ENCODE peak calls at places on chromosome 7, in six cellular contexts. One of them, this sample, is unnamed.

GRCh38 chr7:80466638-80467037 is 45.2 kb downstream of the GNAT3 start:
- DNase-seq in activated naive CD4-positive, alpha-beta T cell treated with Interleukin-2 at 50 U/mL for 16 hours: no peak
- DNase-seq in naive thymus-derived CD8-positive, alpha-beta T cell: no peak
- DNase-seq in HuH-7: no peak
- DNase-seq in astrocyte of the cerebellum: no peak
- DNase-seq in BJ: no peak
- DNase-seq in this sample: no peak

GRCh38 chr7:133723044-133723443 is 404.1 kb upstream of the LRGUK start:
- DNase-seq in activated naive CD4-positive, alpha-beta T cell treated with Interleukin-2 at 50 U/mL for 16 hours: no peak
- DNase-seq in naive thymus-derived CD8-positive, alpha-beta T cell: no peak
- DNase-seq in HuH-7: no peak
- DNase-seq in astrocyte of the cerebellum: no peak
- DNase-seq in BJ: no peak
- DNase-seq in this sample: no peak

GRCh38 chr7:66967029-66967428 is 28.4 kb downstream of the SBDS start:
- DNase-seq in activated naive CD4-positive, alpha-beta T cell treated with Interleukin-2 at 50 U/mL for 16 hours: no peak
- DNase-seq in naive thymus-derived CD8-positive, alpha-beta T cell: no peak
- DNase-seq in HuH-7: no peak
- DNase-seq in astrocyte of the cerebellum: no peak
- DNase-seq in BJ: no peak
- DNase-seq in this sample: no peak

GRCh38 chr7:49630513-49630912 is 142.9 kb upstream of the VWC2 start:
- DNase-seq in activated naive CD4-positive, alpha-beta T cell treated with Interleukin-2 at 50 U/mL for 16 hours: no peak
- DNase-seq in naive thymus-derived CD8-positive, alpha-beta T cell: no peak
- DNase-seq in HuH-7: no peak
- DNase-seq in astrocyte of the cerebellum: no peak
- DNase-seq in BJ: no peak
- DNase-seq in this sample: no peak

GRCh38 chr7:29336851-29337627 is 142.5 kb downstream of the CHN2 start:
- DNase-seq in activated naive CD4-positive, alpha-beta T cell treated with Interleukin-2 at 50 U/mL for 16 hours: no peak
- DNase-seq in naive thymus-derived CD8-positive, alpha-beta T cell: no peak
- DNase-seq in HuH-7: peak
- DNase-seq in astrocyte of the cerebellum: no peak
- DNase-seq in BJ: no peak
- DNase-seq in this sample: peak

GRCh38 chr7:5643280-5643679 is 138.2 kb downstream of the RNF216 start:
- DNase-seq in activated naive CD4-positive, alpha-beta T cell treated with Interleukin-2 at 50 U/mL for 16 hours: peak
- DNase-seq in naive thymus-derived CD8-positive, alpha-beta T cell: peak
- DNase-seq in HuH-7: no peak
- DNase-seq in astrocyte of the cerebellum: no peak
- DNase-seq in BJ: no peak
- DNase-seq in this sample: peak

GRCh38 chr7:51802698-51803097 is 486.1 kb upstream of the COBL start:
- DNase-seq in activated naive CD4-positive, alpha-beta T cell treated with Interleukin-2 at 50 U/mL for 16 hours: no peak
- DNase-seq in naive thymus-derived CD8-positive, alpha-beta T cell: no peak
- DNase-seq in HuH-7: no peak
- DNase-seq in astrocyte of the cerebellum: no peak
- DNase-seq in BJ: no peak
- DNase-seq in this sample: no peak

GRCh38 chr7:44394636-44395035 is 69.2 kb upstream of the CAMK2B start:
- DNase-seq in activated naive CD4-positive, alpha-beta T cell treated with Interleukin-2 at 50 U/mL for 16 hours: no peak
- DNase-seq in naive thymus-derived CD8-positive, alpha-beta T cell: no peak
- DNase-seq in HuH-7: no peak
- DNase-seq in astrocyte of the cerebellum: no peak
- DNase-seq in BJ: no peak
- DNase-seq in this sample: no peak

GRCh38 chr7:1136841-1137516 is 23.0 kb downstream of the ZFAND2A start:
- DNase-seq in activated naive CD4-positive, alpha-beta T cell treated with Interleukin-2 at 50 U/mL for 16 hours: no peak
- DNase-seq in naive thymus-derived CD8-positive, alpha-beta T cell: no peak
- DNase-seq in HuH-7: peak
- DNase-seq in astrocyte of the cerebellum: no peak
- DNase-seq in BJ: no peak
- DNase-seq in this sample: no peak

GRCh38 chr7:142828101-142828500 is 26.8 kb upstream of the EPHB6 start:
- DNase-seq in activated naive CD4-positive, alpha-beta T cell treated with Interleukin-2 at 50 U/mL for 16 hours: no peak
- DNase-seq in naive thymus-derived CD8-positive, alpha-beta T cell: no peak
- DNase-seq in HuH-7: no peak
- DNase-seq in astrocyte of the cerebellum: no peak
- DNase-seq in BJ: no peak
- DNase-seq in this sample: no peak

GRCh38 chr7:12635830-12636229 is 51.6 kb upstream of the ARL4A start:
- DNase-seq in activated naive CD4-positive, alpha-beta T cell treated with Interleukin-2 at 50 U/mL for 16 hours: no peak
- DNase-seq in naive thymus-derived CD8-positive, alpha-beta T cell: peak
- DNase-seq in HuH-7: no peak
- DNase-seq in astrocyte of the cerebellum: no peak
- DNase-seq in BJ: no peak
- DNase-seq in this sample: peak

GRCh38 chr7:98110249-98111022 is 3.8 kb downstream of the LMTK2 start:
- DNase-seq in activated naive CD4-positive, alpha-beta T cell treated with Interleukin-2 at 50 U/mL for 16 hours: no peak
- DNase-seq in naive thymus-derived CD8-positive, alpha-beta T cell: no peak
- DNase-seq in HuH-7: peak
- DNase-seq in astrocyte of the cerebellum: no peak
- DNase-seq in BJ: no peak
- DNase-seq in this sample: no peak

GRCh38 chr7:106140406-106141173 is 28.5 kb upstream of the SYPL1 start:
- DNase-seq in activated naive CD4-positive, alpha-beta T cell treated with Interleukin-2 at 50 U/mL for 16 hours: no peak
- DNase-seq in naive thymus-derived CD8-positive, alpha-beta T cell: no peak
- DNase-seq in HuH-7: no peak
- DNase-seq in astrocyte of the cerebellum: no peak
- DNase-seq in BJ: no peak
- DNase-seq in this sample: no peak

GRCh38 chr7:106959753-106960152 is 84.8 kb upstream of the PRKAR2B start:
- DNase-seq in activated naive CD4-positive, alpha-beta T cell treated with Interleukin-2 at 50 U/mL for 16 hours: no peak
- DNase-seq in naive thymus-derived CD8-positive, alpha-beta T cell: no peak
- DNase-seq in HuH-7: peak
- DNase-seq in astrocyte of the cerebellum: no peak
- DNase-seq in BJ: no peak
- DNase-seq in this sample: no peak

GRCh38 chr7:95609277-95609971 is 13.1 kb upstream of the PDK4 start:
- DNase-seq in activated naive CD4-positive, alpha-beta T cell treated with Interleukin-2 at 50 U/mL for 16 hours: no peak
- DNase-seq in naive thymus-derived CD8-positive, alpha-beta T cell: no peak
- DNase-seq in HuH-7: peak
- DNase-seq in astrocyte of the cerebellum: no peak
- DNase-seq in BJ: peak
- DNase-seq in this sample: no peak

GRCh38 chr7:40000734-40001315 is 50.8 kb downstream of the CDK13 start:
- DNase-seq in activated naive CD4-positive, alpha-beta T cell treated with Interleukin-2 at 50 U/mL for 16 hours: no peak
- DNase-seq in naive thymus-derived CD8-positive, alpha-beta T cell: no peak
- DNase-seq in HuH-7: no peak
- DNase-seq in astrocyte of the cerebellum: no peak
- DNase-seq in BJ: no peak
- DNase-seq in this sample: no peak

GRCh38 chr7:143289421-143289820 is 1.3 kb downstream of the CASP2 start:
- DNase-seq in activated naive CD4-positive, alpha-beta T cell treated with Interleukin-2 at 50 U/mL for 16 hours: no peak
- DNase-seq in naive thymus-derived CD8-positive, alpha-beta T cell: no peak
- DNase-seq in HuH-7: no peak
- DNase-seq in astrocyte of the cerebellum: no peak
- DNase-seq in BJ: no peak
- DNase-seq in this sample: no peak

GRCh38 chr7:22713463-22713862 is 13.5 kb upstream of the IL6 start:
- DNase-seq in activated naive CD4-positive, alpha-beta T cell treated with Interleukin-2 at 50 U/mL for 16 hours: no peak
- DNase-seq in naive thymus-derived CD8-positive, alpha-beta T cell: no peak
- DNase-seq in HuH-7: no peak
- DNase-seq in astrocyte of the cerebellum: no peak
- DNase-seq in BJ: no peak
- DNase-seq in this sample: no peak

GRCh38 chr7:16695621-16696237 is 49.7 kb downstream of the BZW2 start:
- DNase-seq in activated naive CD4-positive, alpha-beta T cell treated with Interleukin-2 at 50 U/mL for 16 hours: no peak
- DNase-seq in naive thymus-derived CD8-positive, alpha-beta T cell: no peak
- DNase-seq in HuH-7: peak
- DNase-seq in astrocyte of the cerebellum: peak
- DNase-seq in BJ: no peak
- DNase-seq in this sample: peak

GRCh38 chr7:112147752-112148435 is 58.3 kb downstream of the DOCK4 start:
- DNase-seq in activated naive CD4-positive, alpha-beta T cell treated with Interleukin-2 at 50 U/mL for 16 hours: no peak
- DNase-seq in naive thymus-derived CD8-positive, alpha-beta T cell: no peak
- DNase-seq in HuH-7: no peak
- DNase-seq in astrocyte of the cerebellum: no peak
- DNase-seq in BJ: no peak
- DNase-seq in this sample: no peak

GRCh38 chr7:147639037-147639436 is 951.5 kb upstream of the C7orf33 start:
- DNase-seq in activated naive CD4-positive, alpha-beta T cell treated with Interleukin-2 at 50 U/mL for 16 hours: no peak
- DNase-seq in naive thymus-derived CD8-positive, alpha-beta T cell: no peak
- DNase-seq in HuH-7: no peak
- DNase-seq in astrocyte of the cerebellum: no peak
- DNase-seq in BJ: no peak
- DNase-seq in this sample: no peak

GRCh38 chr7:6387734-6388294 is 59.9 kb downstream of the DAGLB start:
- DNase-seq in activated naive CD4-positive, alpha-beta T cell treated with Interleukin-2 at 50 U/mL for 16 hours: no peak
- DNase-seq in naive thymus-derived CD8-positive, alpha-beta T cell: no peak
- DNase-seq in HuH-7: no peak
- DNase-seq in astrocyte of the cerebellum: no peak
- DNase-seq in BJ: no peak
- DNase-seq in this sample: no peak

GRCh38 chr7:20217193-20217948 is at the start of gene MACC1:
- DNase-seq in activated naive CD4-positive, alpha-beta T cell treated with Interleukin-2 at 50 U/mL for 16 hours: no peak
- DNase-seq in naive thymus-derived CD8-positive, alpha-beta T cell: peak
- DNase-seq in HuH-7: no peak
- DNase-seq in astrocyte of the cerebellum: no peak
- DNase-seq in BJ: no peak
- DNase-seq in this sample: no peak

GRCh38 chr7:770786-771185 is 43.7 kb upstream of the PRKAR1B start:
- DNase-seq in activated naive CD4-positive, alpha-beta T cell treated with Interleukin-2 at 50 U/mL for 16 hours: no peak
- DNase-seq in naive thymus-derived CD8-positive, alpha-beta T cell: no peak
- DNase-seq in HuH-7: peak
- DNase-seq in astrocyte of the cerebellum: no peak
- DNase-seq in BJ: no peak
- DNase-seq in this sample: no peak

GRCh38 chr7:79523426-79523825 is 70.0 kb upstream of the MAGI2 start:
- DNase-seq in activated naive CD4-positive, alpha-beta T cell treated with Interleukin-2 at 50 U/mL for 16 hours: no peak
- DNase-seq in naive thymus-derived CD8-positive, alpha-beta T cell: no peak
- DNase-seq in HuH-7: no peak
- DNase-seq in astrocyte of the cerebellum: no peak
- DNase-seq in BJ: no peak
- DNase-seq in this sample: no peak

GRCh38 chr7:74498996-74499834 is 45.5 kb downstream of the GTF2IRD1 start:
- DNase-seq in activated naive CD4-positive, alpha-beta T cell treated with Interleukin-2 at 50 U/mL for 16 hours: no peak
- DNase-seq in naive thymus-derived CD8-positive, alpha-beta T cell: no peak
- DNase-seq in HuH-7: no peak
- DNase-seq in astrocyte of the cerebellum: no peak
- DNase-seq in BJ: no peak
- DNase-seq in this sample: no peak

GRCh38 chr7:144827581-144828139 is 8.2 kb downstream of the TPK1 start:
- DNase-seq in activated naive CD4-positive, alpha-beta T cell treated with Interleukin-2 at 50 U/mL for 16 hours: no peak
- DNase-seq in naive thymus-derived CD8-positive, alpha-beta T cell: no peak
- DNase-seq in HuH-7: no peak
- DNase-seq in astrocyte of the cerebellum: peak
- DNase-seq in BJ: no peak
- DNase-seq in this sample: no peak

GRCh38 chr7:74427974-74428373 is 25.7 kb upstream of the GTF2IRD1 start:
- DNase-seq in activated naive CD4-positive, alpha-beta T cell treated with Interleukin-2 at 50 U/mL for 16 hours: no peak
- DNase-seq in naive thymus-derived CD8-positive, alpha-beta T cell: no peak
- DNase-seq in HuH-7: no peak
- DNase-seq in astrocyte of the cerebellum: no peak
- DNase-seq in BJ: no peak
- DNase-seq in this sample: no peak

GRCh38 chr7:98423043-98423442 is 22.2 kb upstream of the BAIAP2L1 start:
- DNase-seq in activated naive CD4-positive, alpha-beta T cell treated with Interleukin-2 at 50 U/mL for 16 hours: no peak
- DNase-seq in naive thymus-derived CD8-positive, alpha-beta T cell: no peak
- DNase-seq in HuH-7: no peak
- DNase-seq in astrocyte of the cerebellum: no peak
- DNase-seq in BJ: no peak
- DNase-seq in this sample: no peak

GRCh38 chr7:151381333-151382078 is 28.3 kb downstream of the WDR86 start:
- DNase-seq in activated naive CD4-positive, alpha-beta T cell treated with Interleukin-2 at 50 U/mL for 16 hours: peak
- DNase-seq in naive thymus-derived CD8-positive, alpha-beta T cell: peak
- DNase-seq in HuH-7: no peak
- DNase-seq in astrocyte of the cerebellum: no peak
- DNase-seq in BJ: no peak
- DNase-seq in this sample: no peak

GRCh38 chr7:50393547-50394252 is 56.5 kb downstream of the FIGNL1 start:
- DNase-seq in activated naive CD4-positive, alpha-beta T cell treated with Interleukin-2 at 50 U/mL for 16 hours: peak
- DNase-seq in naive thymus-derived CD8-positive, alpha-beta T cell: peak
- DNase-seq in HuH-7: no peak
- DNase-seq in astrocyte of the cerebellum: no peak
- DNase-seq in BJ: no peak
- DNase-seq in this sample: no peak

GRCh38 chr7:19122018-19122588 is 4.7 kb upstream of the TWIST1 start:
- DNase-seq in activated naive CD4-positive, alpha-beta T cell treated with Interleukin-2 at 50 U/mL for 16 hours: no peak
- DNase-seq in naive thymus-derived CD8-positive, alpha-beta T cell: no peak
- DNase-seq in HuH-7: peak
- DNase-seq in astrocyte of the cerebellum: no peak
- DNase-seq in BJ: no peak
- DNase-seq in this sample: no peak

GRCh38 chr7:8060241-8060640 is 91.6 kb downstream of the GLCCI1 start:
- DNase-seq in activated naive CD4-positive, alpha-beta T cell treated with Interleukin-2 at 50 U/mL for 16 hours: no peak
- DNase-seq in naive thymus-derived CD8-positive, alpha-beta T cell: no peak
- DNase-seq in HuH-7: no peak
- DNase-seq in astrocyte of the cerebellum: no peak
- DNase-seq in BJ: no peak
- DNase-seq in this sample: no peak

GRCh38 chr7:47783456-47784240 is 164.6 kb downstream of the PKD1L1 start:
- DNase-seq in activated naive CD4-positive, alpha-beta T cell treated with Interleukin-2 at 50 U/mL for 16 hours: no peak
- DNase-seq in naive thymus-derived CD8-positive, alpha-beta T cell: no peak
- DNase-seq in HuH-7: no peak
- DNase-seq in astrocyte of the cerebellum: peak
- DNase-seq in BJ: peak
- DNase-seq in this sample: no peak

GRCh38 chr7:1106063-1106782 is 18.3 kb downstream of the GPER1 start:
- DNase-seq in activated naive CD4-positive, alpha-beta T cell treated with Interleukin-2 at 50 U/mL for 16 hours: no peak
- DNase-seq in naive thymus-derived CD8-positive, alpha-beta T cell: no peak
- DNase-seq in HuH-7: no peak
- DNase-seq in astrocyte of the cerebellum: no peak
- DNase-seq in BJ: no peak
- DNase-seq in this sample: no peak